ENCODE peak calls at places on chromosome 22, in ten cellular contexts. H is cardiac septum; R is ovary; S is stimulated activated CD8-positive, alpha-beta memory T cell treated with anti-CD3 and anti-CD28 coated beads, Interleukin-15, amount 100 ng/mL, for 24 hours; B is cardiac fibroblast; V is T-cell; J is OCI-LY7; M is effector memory CD8-positive, alpha-beta T cell; E is lung microvascular endothelial cell; N is left ventricle myocardium inferior. P is an unnamed sample.

GRCh38 chr22:28025866-28026575 is 107.0 kb upstream of the PITPNB start:
- DNase-seq in H (no peak), R (peak; percentile 13), S (no peak), B (no peak), V (no peak), J (no peak), M (no peak), E (no peak), N (peak; percentile 4), P (no peak)

GRCh38 chr22:19212302-19212870 is 33.9 kb upstream of the SLC25A1 start:
- DNase-seq in H (no peak), R (no peak), S (no peak), B (no peak), V (no peak), J (no peak), M (no peak), E (no peak), N (no peak), P (no peak)

GRCh38 chr22:49180683-49181024 is 647.0 kb downstream of the BRD1 start:
- DNase-seq in H (no peak), R (no peak), S (no peak), B (no peak), V (no peak), J (no peak), M (no peak), E (no peak), N (no peak), P (no peak)

GRCh38 chr22:19632671-19633148 is 81.6 kb upstream of the SEPTIN5 start:
- DNase-seq in H (no peak), R (no peak), S (no peak), B (peak; percentile 22), V (no peak), J (no peak), M (no peak), E (no peak), N (no peak), P (no peak)

GRCh38 chr22:40024201-40025061 is 29.7 kb downstream of the FAM83F start:
- DNase-seq in H (peak; percentile 86), R (peak; percentile 53), S (peak; percentile 21), B (peak; percentile 71), V (no peak), J (peak; percentile 82), M (peak; percentile 47), E (peak; percentile 68), N (peak; percentile 63), P (peak; percentile 67)

GRCh38 chr22:43277987-43278601 is 65.1 kb downstream of the SCUBE1 start:
- DNase-seq in H (no peak), R (no peak), S (no peak), B (no peak), V (no peak), J (no peak), M (no peak), E (no peak), N (no peak), P (no peak)

GRCh38 chr22:23718371-23719165 is 27.8 kb downstream of the RGL4 start:
- DNase-seq in H (no peak), R (no peak), S (no peak), B (no peak), V (no peak), J (no peak), M (no peak), E (no peak), N (no peak), P (no peak)

GRCh38 chr22:36921309-36922096 is 8.1 kb downstream of the CSF2RB start:
- DNase-seq in H (peak; percentile 89), R (no peak), S (no peak), B (no peak), V (no peak), J (peak; percentile 6), M (no peak), E (no peak), N (no peak), P (no peak)

GRCh38 chr22:21760640-21761039 is 25.0 kb upstream of the YPEL1 start:
- DNase-seq in H (no peak), R (no peak), S (no peak), B (peak; percentile 35), V (no peak), J (no peak), M (no peak), E (no peak), N (no peak), P (no peak)

GRCh38 chr22:31747441-31747840 is 2.5 kb downstream of the PRR14L start:
- DNase-seq in H (no peak), R (no peak), S (no peak), B (no peak), V (no peak), J (no peak), M (no peak), E (no peak), N (no peak), P (no peak)

GRCh38 chr22:49838771-49839717 is 11.4 kb upstream of the BRD1 start:
- DNase-seq in H (no peak), R (no peak), S (peak; percentile 42), B (no peak), V (peak; percentile 94), J (no peak), M (peak; percentile 89), E (no peak), N (no peak), P (no peak)

GRCh38 chr22:46596819-46597218 is 23.4 kb upstream of the GRAMD4 start:
- DNase-seq in H (no peak), R (no peak), S (no peak), B (no peak), V (no peak), J (no peak), M (no peak), E (no peak), N (no peak), P (no peak)

GRCh38 chr22:17753401-17753989 is 20.8 kb downstream of the BID start:
- DNase-seq in H (no peak), R (no peak), S (no peak), B (no peak), V (no peak), J (no peak), M (no peak), E (no peak), N (no peak), P (no peak)